ENCODE peak calls at places on chromosomes 13 and 19, in six cellular contexts. One of them, this sample, is unnamed.

GRCh38 chr13:98977568-98978270 is at the start of gene DOCK9:
- DNase-seq in colonic mucosa: peak
- DNase-seq in endodermal cell: peak
- DNase-seq in lung: peak
- DNase-seq in cardiac muscle cell: peak
- DNase-seq in B cell: no peak
- DNase-seq in this sample: no peak

GRCh38 chr19:14089662-14090508 is 666 bp downstream of the SAMD1 start:
- DNase-seq in endodermal cell: peak
- DNase-seq in cardiac muscle cell: peak
- DNase-seq in B cell: peak
- DNase-seq in lung: no peak
- DNase-seq in colonic mucosa: no peak
- DNase-seq in this sample: peak

GRCh38 chr13:23488442-23488841 is 54.9 kb upstream of the SACS start:
- DNase-seq in cardiac muscle cell: no peak
- DNase-seq in endodermal cell: no peak
- DNase-seq in B cell: no peak
- DNase-seq in lung: no peak
- DNase-seq in colonic mucosa: no peak
- DNase-seq in this sample: no peak

GRCh38 chr19:15673176-15673654 is 328 bp downstream of the CYP4F12 start:
- DNase-seq in cardiac muscle cell: no peak
- DNase-seq in endodermal cell: no peak
- DNase-seq in colonic mucosa: peak
- DNase-seq in lung: no peak
- DNase-seq in B cell: no peak
- DNase-seq in this sample: no peak

GRCh38 chr13:36885901-36886300 is 34.1 kb downstream of the SMAD9 start:
- DNase-seq in lung: no peak
- DNase-seq in endodermal cell: no peak
- DNase-seq in cardiac muscle cell: peak
- DNase-seq in B cell: no peak
- DNase-seq in colonic mucosa: no peak
- DNase-seq in this sample: no peak

GRCh38 chr13:39767791-39768564 is 112.5 kb downstream of the COG6 start:
- DNase-seq in lung: no peak
- DNase-seq in colonic mucosa: peak
- DNase-seq in endodermal cell: peak
- DNase-seq in cardiac muscle cell: no peak
- DNase-seq in B cell: no peak
- DNase-seq in this sample: no peak

GRCh38 chr13:31518666-31519065 is 220.7 kb upstream of the RXFP2 start:
- DNase-seq in B cell: no peak
- DNase-seq in colonic mucosa: no peak
- DNase-seq in cardiac muscle cell: no peak
- DNase-seq in lung: no peak
- DNase-seq in endodermal cell: no peak
- DNase-seq in this sample: no peak

GRCh38 chr13:40534456-40534855 is 132.0 kb downstream of the FOXO1 start:
- DNase-seq in lung: no peak
- DNase-seq in endodermal cell: no peak
- DNase-seq in cardiac muscle cell: no peak
- DNase-seq in B cell: no peak
- DNase-seq in colonic mucosa: no peak
- DNase-seq in this sample: no peak

GRCh38 chr13:82294226-82294625 is 1588.0 kb downstream of the SLITRK1 start:
- DNase-seq in colonic mucosa: no peak
- DNase-seq in lung: no peak
- DNase-seq in cardiac muscle cell: no peak
- DNase-seq in B cell: no peak
- DNase-seq in endodermal cell: peak
- DNase-seq in this sample: no peak

GRCh38 chr13:102940143-102940542 is 94.3 kb downstream of the ERCC5 start:
- DNase-seq in B cell: no peak
- DNase-seq in cardiac muscle cell: no peak
- DNase-seq in endodermal cell: peak
- DNase-seq in colonic mucosa: no peak
- DNase-seq in lung: no peak
- DNase-seq in this sample: no peak

GRCh38 chr19:15469513-15470297 is 5.4 kb upstream of the RASAL3 start:
- DNase-seq in endodermal cell: peak
- DNase-seq in lung: no peak
- DNase-seq in B cell: peak
- DNase-seq in cardiac muscle cell: no peak
- DNase-seq in colonic mucosa: no peak
- DNase-seq in this sample: peak

GRCh38 chr19:36116344-36116637 is 1.0 kb downstream of the TBCB start:
- DNase-seq in colonic mucosa: no peak
- DNase-seq in lung: no peak
- DNase-seq in cardiac muscle cell: no peak
- DNase-seq in B cell: no peak
- DNase-seq in endodermal cell: no peak
- DNase-seq in this sample: no peak

GRCh38 chr19:50419022-50419579 is 363 bp downstream of the SPIB start:
- DNase-seq in colonic mucosa: no peak
- DNase-seq in endodermal cell: no peak
- DNase-seq in B cell: peak
- DNase-seq in lung: no peak
- DNase-seq in cardiac muscle cell: no peak
- DNase-seq in this sample: no peak

DNA sequence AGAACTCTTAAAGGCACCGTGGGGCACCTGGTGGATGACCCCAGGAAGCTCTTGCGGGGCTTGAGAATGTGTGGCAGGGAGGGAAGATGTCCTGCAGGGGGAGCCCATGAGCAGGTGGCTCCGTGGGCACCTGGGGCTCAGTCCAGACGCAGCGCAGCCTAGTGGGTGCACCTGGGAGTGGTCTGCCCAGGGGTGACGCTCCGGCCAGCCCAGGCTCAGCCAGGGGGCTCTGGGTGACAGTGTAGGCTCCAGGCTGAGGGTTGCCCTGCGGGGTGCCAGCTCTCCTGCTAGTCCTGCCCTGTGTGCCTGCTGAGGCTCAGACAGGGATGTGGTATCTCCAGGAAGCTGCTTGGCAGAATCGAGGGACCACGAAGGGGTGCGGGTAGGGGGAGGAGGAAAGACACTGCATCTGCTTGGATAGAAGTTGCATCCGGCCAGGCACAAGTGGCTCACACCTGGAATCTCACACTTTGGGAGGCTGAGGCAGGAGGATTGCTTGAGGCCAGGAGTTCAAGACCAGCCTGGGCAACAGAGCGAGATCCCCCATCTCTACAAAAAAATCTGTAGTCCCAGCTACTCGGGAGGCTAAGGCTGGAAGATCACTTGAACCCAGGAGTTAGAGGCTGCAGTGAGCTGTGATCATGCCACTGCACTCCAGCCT is 15.0 kb upstream of the PGLS start:
- DNase-seq in B cell: peak
- DNase-seq in lung: peak
- DNase-seq in cardiac muscle cell: peak
- DNase-seq in endodermal cell: peak
- DNase-seq in colonic mucosa: peak
- DNase-seq in this sample: peak
- TF ChIP-seq CTCF in B cell: peak
- TF ChIP-seq CTCF in lung: peak
- TF ChIP-seq CTCF in cardiac muscle cell: peak
- TF ChIP-seq CTCF in endodermal cell: peak
- TF ChIP-seq CTCF in colonic mucosa: peak
- TF ChIP-seq CTCF in this sample: peak

GRCh38 chr13:108615241-108615640 is 14.2 kb upstream of the MYO16 start:
- DNase-seq in B cell: no peak
- DNase-seq in cardiac muscle cell: no peak
- DNase-seq in endodermal cell: no peak
- DNase-seq in colonic mucosa: no peak
- DNase-seq in lung: no peak
- DNase-seq in this sample: no peak

GRCh38 chr13:108606424-108606823 is 23.0 kb upstream of the MYO16 start:
- DNase-seq in colonic mucosa: no peak
- DNase-seq in cardiac muscle cell: no peak
- DNase-seq in endodermal cell: no peak
- DNase-seq in lung: no peak
- DNase-seq in B cell: no peak
- DNase-seq in this sample: no peak

GRCh38 chr13:108610517-108610916 is 18.9 kb upstream of the MYO16 start:
- DNase-seq in colonic mucosa: no peak
- DNase-seq in B cell: no peak
- DNase-seq in lung: no peak
- DNase-seq in cardiac muscle cell: peak
- DNase-seq in endodermal cell: no peak
- DNase-seq in this sample: no peak

GRCh38 chr13:108609353-108609752 is 20.1 kb upstream of the MYO16 start:
- DNase-seq in B cell: no peak
- DNase-seq in lung: no peak
- DNase-seq in endodermal cell: no peak
- DNase-seq in cardiac muscle cell: peak
- DNase-seq in colonic mucosa: no peak
- DNase-seq in this sample: no peak
- TF ChIP-seq CTCF in B cell: no peak
- TF ChIP-seq CTCF in lung: no peak
- TF ChIP-seq CTCF in endodermal cell: peak
- TF ChIP-seq CTCF in cardiac muscle cell: no peak
- TF ChIP-seq CTCF in colonic mucosa: no peak
- TF ChIP-seq CTCF in this sample: peak

GRCh38 chr13:111115051-111115840 is at the start of gene ARHGEF7:
- DNase-seq in colonic mucosa: no peak
- DNase-seq in B cell: peak
- DNase-seq in lung: no peak
- DNase-seq in endodermal cell: peak
- DNase-seq in cardiac muscle cell: peak
- DNase-seq in this sample: peak

GRCh38 chr13:111116830-111117229 is 1.7 kb downstream of the ARHGEF7 start:
- DNase-seq in endodermal cell: no peak
- DNase-seq in B cell: no peak
- DNase-seq in lung: no peak
- DNase-seq in colonic mucosa: no peak
- DNase-seq in cardiac muscle cell: no peak
- DNase-seq in this sample: no peak

GRCh38 chr13:111114362-111115050 is 604 bp upstream of the ARHGEF7 start:
- DNase-seq in endodermal cell: peak
- DNase-seq in B cell: peak
- DNase-seq in lung: no peak
- DNase-seq in colonic mucosa: no peak
- DNase-seq in cardiac muscle cell: peak
- DNase-seq in this sample: peak

GRCh38 chr13:111117289-111117688 is 2.2 kb downstream of the ARHGEF7 start:
- DNase-seq in endodermal cell: no peak
- DNase-seq in B cell: no peak
- DNase-seq in cardiac muscle cell: no peak
- DNase-seq in colonic mucosa: no peak
- DNase-seq in lung: no peak
- DNase-seq in this sample: no peak

DNA sequence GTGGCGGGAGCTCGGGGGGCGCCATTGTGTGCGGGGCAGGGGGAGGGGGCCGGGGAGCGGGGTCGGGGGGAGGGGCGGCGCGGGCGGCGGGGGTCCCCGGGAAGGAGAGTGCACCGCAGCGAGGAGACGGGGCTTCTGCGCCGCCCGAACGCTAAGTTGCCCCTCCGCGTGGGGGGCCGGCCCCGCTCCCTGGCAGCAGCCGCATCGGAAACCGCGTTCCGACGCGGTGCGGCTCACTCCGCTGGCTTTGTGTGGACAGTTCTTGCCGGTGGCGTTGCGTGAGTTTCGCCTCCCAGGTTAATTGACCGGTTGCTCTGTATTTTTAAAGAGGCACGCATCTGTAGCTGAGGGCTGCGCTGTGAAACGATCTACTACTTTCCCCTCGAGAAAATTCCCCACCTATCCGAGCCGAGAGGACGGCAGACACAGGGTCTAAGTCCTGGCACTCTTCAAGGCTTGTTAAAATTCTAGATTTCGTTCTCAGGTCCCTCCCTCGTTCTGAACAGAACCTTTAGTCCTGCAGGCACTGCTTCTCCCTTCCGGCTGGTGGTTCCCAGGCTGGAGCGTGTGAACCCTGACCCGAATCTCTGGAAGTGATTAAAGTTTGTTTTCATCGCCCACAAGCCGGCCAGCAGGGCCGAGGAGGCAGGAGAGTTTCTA is 861 bp downstream of the ARHGEF7 start:
- DNase-seq in B cell: peak
- DNase-seq in lung: no peak
- DNase-seq in endodermal cell: peak
- DNase-seq in colonic mucosa: no peak
- DNase-seq in cardiac muscle cell: peak
- DNase-seq in this sample: no peak
- TF ChIP-seq CTCF in B cell: no peak
- TF ChIP-seq CTCF in lung: no peak
- TF ChIP-seq CTCF in endodermal cell: no peak
- TF ChIP-seq CTCF in colonic mucosa: no peak
- TF ChIP-seq CTCF in cardiac muscle cell: no peak
- TF ChIP-seq CTCF in this sample: no peak

GRCh38 chr19:6412111-6412999 is 12.3 kb downstream of the KHSRP start:
- DNase-seq in endodermal cell: peak
- DNase-seq in cardiac muscle cell: peak
- DNase-seq in colonic mucosa: peak
- DNase-seq in lung: no peak
- DNase-seq in B cell: peak
- DNase-seq in this sample: peak
- TF ChIP-seq CTCF in endodermal cell: peak
- TF ChIP-seq CTCF in cardiac muscle cell: peak
- TF ChIP-seq CTCF in colonic mucosa: peak
- TF ChIP-seq CTCF in lung: no peak
- TF ChIP-seq CTCF in B cell: peak
- TF ChIP-seq CTCF in this sample: peak

DNA sequence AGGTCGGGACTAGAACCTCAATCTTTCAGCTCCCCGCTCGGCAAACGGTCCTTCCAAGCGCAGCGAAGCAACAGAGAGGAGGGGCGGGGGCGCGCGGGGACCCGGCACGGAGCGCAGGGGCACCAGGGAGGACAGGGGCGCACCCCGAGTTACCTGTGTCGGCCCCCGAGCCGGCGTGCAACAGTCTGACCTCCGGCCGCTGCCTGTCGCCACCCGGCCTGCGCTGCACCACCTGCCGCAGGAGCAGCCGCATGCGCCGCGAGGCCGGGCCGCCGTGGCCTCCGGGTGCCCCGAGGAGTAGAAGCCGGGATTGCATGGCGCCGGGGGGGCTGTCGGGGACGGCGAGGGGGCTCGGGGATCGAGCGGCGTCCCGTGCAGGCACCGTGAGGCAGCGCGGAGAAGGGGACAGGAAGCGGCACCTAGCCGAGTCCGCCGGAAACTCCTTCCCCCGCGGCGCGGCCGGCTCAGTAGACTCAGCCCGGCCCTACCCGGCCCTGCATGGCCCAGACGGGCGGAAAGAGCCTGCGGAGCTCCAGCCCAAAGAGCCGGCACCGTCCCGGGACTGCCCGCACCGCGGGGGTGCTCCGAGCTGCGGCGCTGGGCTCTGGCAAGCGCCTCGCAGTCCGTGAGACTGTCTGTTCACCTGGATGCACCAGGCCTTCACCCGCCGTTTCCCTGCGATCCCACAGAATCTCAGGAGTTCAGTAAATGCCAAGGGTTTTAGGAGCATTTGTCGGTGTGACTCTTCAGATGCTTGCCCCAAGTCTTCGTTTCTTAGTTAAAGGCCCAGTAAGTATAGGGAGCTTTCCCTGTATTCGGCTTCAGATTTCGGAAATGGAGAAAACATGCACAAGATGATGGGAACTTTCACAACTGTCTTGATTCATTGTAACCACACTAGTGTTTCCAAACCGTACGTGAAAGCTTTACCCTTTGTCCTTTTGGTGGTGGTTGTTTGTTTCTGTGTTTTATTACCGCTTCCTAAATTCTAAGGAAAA is at the start of gene VWA8:
- DNase-seq in endodermal cell: peak
- DNase-seq in B cell: peak
- DNase-seq in lung: peak
- DNase-seq in cardiac muscle cell: peak
- DNase-seq in colonic mucosa: peak
- DNase-seq in this sample: peak
- TF ChIP-seq CTCF in endodermal cell: no peak
- TF ChIP-seq CTCF in B cell: no peak
- TF ChIP-seq CTCF in lung: no peak
- TF ChIP-seq CTCF in cardiac muscle cell: no peak
- TF ChIP-seq CTCF in colonic mucosa: no peak
- TF ChIP-seq CTCF in this sample: no peak